ENCODE peak calls at places on chromosome 19, in six cellular contexts. One of them, this sample, is unnamed. For H3K4me1, the result is how much of the 10 kb centered on the place peaks cover.

GRCh38 chr19:48746738-48747575 is at the start of gene IZUMO1:
- DNase-seq in adrenal gland: peak
- DNase-seq in prostate gland: no peak
- DNase-seq in IMR-90: peak
- DNase-seq in esophagus muscularis mucosa: no peak
- DNase-seq in transverse colon: peak
- DNase-seq in this sample: peak

GRCh38 chr19:47310819-47311218 is 1.2 kb downstream of the C5AR1 start:
- DNase-seq in esophagus muscularis mucosa: no peak
- DNase-seq in adrenal gland: peak
- DNase-seq in prostate gland: no peak
- DNase-seq in transverse colon: no peak
- DNase-seq in IMR-90: peak
- DNase-seq in this sample: no peak

GRCh38 chr19:18168673-18169381 is 4.8 kb upstream of the IFI30 start:
- DNase-seq in IMR-90: no peak
- DNase-seq in transverse colon: no peak
- DNase-seq in prostate gland: no peak
- DNase-seq in adrenal gland: no peak
- DNase-seq in esophagus muscularis mucosa: no peak
- DNase-seq in this sample: no peak

GRCh38 chr19:49591731-49592485 is 926 bp downstream of the PRR12 start:
- DNase-seq in adrenal gland: peak
- DNase-seq in IMR-90: peak
- DNase-seq in esophagus muscularis mucosa: no peak
- DNase-seq in transverse colon: peak
- DNase-seq in prostate gland: no peak
- DNase-seq in this sample: no peak

GRCh38 chr19:7132054-7132453 is 62.6 kb downstream of the ZNF557 start:
- DNase-seq in esophagus muscularis mucosa: no peak
- DNase-seq in prostate gland: no peak
- DNase-seq in transverse colon: no peak
- DNase-seq in IMR-90: no peak
- DNase-seq in adrenal gland: no peak
- DNase-seq in this sample: no peak

GRCh38 chr19:53183146-53183545 is 10.0 kb downstream of the ZNF665 start:
- DNase-seq in transverse colon: no peak
- DNase-seq in prostate gland: no peak
- DNase-seq in adrenal gland: no peak
- DNase-seq in IMR-90: peak
- DNase-seq in esophagus muscularis mucosa: no peak
- DNase-seq in this sample: no peak

GRCh38 chr19:14090509-14091085 is at the start of gene SAMD1:
- DNase-seq in IMR-90: peak
- DNase-seq in transverse colon: peak
- DNase-seq in esophagus muscularis mucosa: peak
- DNase-seq in prostate gland: peak
- DNase-seq in adrenal gland: peak
- DNase-seq in this sample: peak

GRCh38 chr19:18939163-18939562 is 1.9 kb downstream of the HOMER3 start:
- DNase-seq in transverse colon: no peak
- DNase-seq in adrenal gland: no peak
- DNase-seq in IMR-90: no peak
- DNase-seq in esophagus muscularis mucosa: no peak
- DNase-seq in prostate gland: no peak
- DNase-seq in this sample: no peak

GRCh38 chr19:11018179-11018578 is 57.3 kb downstream of the SMARCA4 start:
- DNase-seq in IMR-90: no peak
- DNase-seq in prostate gland: peak
- DNase-seq in esophagus muscularis mucosa: no peak
- DNase-seq in transverse colon: peak
- DNase-seq in adrenal gland: no peak
- DNase-seq in this sample: no peak

GRCh38 chr19:15701757-15702589 is 25.9 kb upstream of the OR10H2 start:
- DNase-seq in esophagus muscularis mucosa: no peak
- DNase-seq in transverse colon: peak
- DNase-seq in prostate gland: no peak
- DNase-seq in adrenal gland: no peak
- DNase-seq in IMR-90: no peak
- DNase-seq in this sample: no peak

GRCh38 chr19:33302974-33303790 is 848 bp upstream of the CEBPA start:
- DNase-seq in transverse colon: peak
- DNase-seq in adrenal gland: peak
- DNase-seq in prostate gland: peak
- DNase-seq in esophagus muscularis mucosa: no peak
- DNase-seq in IMR-90: peak
- DNase-seq in this sample: no peak

GRCh38 chr19:41753936-41754529 is 1.3 kb upstream of the CEACAM6 start:
- DNase-seq in IMR-90: peak
- DNase-seq in prostate gland: peak
- DNase-seq in adrenal gland: peak
- DNase-seq in transverse colon: peak
- DNase-seq in esophagus muscularis mucosa: no peak
- DNase-seq in this sample: no peak

GRCh38 chr19:14473073-14473790 is 1.9 kb downstream of the PTGER1 start:
- DNase-seq in esophagus muscularis mucosa: no peak
- DNase-seq in adrenal gland: no peak
- DNase-seq in transverse colon: no peak
- DNase-seq in IMR-90: no peak
- DNase-seq in prostate gland: no peak
- DNase-seq in this sample: no peak

GRCh38 chr19:10270180-10270615 is 722 bp upstream of the ICAM1 start:
- DNase-seq in IMR-90: no peak
- DNase-seq in transverse colon: peak
- DNase-seq in prostate gland: no peak
- DNase-seq in adrenal gland: peak
- DNase-seq in esophagus muscularis mucosa: no peak
- DNase-seq in this sample: peak

GRCh38 chr19:41998246-41999020 is 4.4 kb upstream of the ATP1A3 start:
- DNase-seq in adrenal gland: no peak
- DNase-seq in transverse colon: peak
- DNase-seq in IMR-90: peak
- DNase-seq in prostate gland: no peak
- DNase-seq in esophagus muscularis mucosa: no peak
- DNase-seq in this sample: no peak

GRCh38 chr19:42282810-42283247 is 13.8 kb downstream of the CIC start:
- DNase-seq in adrenal gland: no peak
- DNase-seq in IMR-90: no peak
- DNase-seq in prostate gland: no peak
- DNase-seq in transverse colon: no peak
- DNase-seq in esophagus muscularis mucosa: no peak
- DNase-seq in this sample: no peak

GRCh38 chr19:18609717-18610051 is 3.0 kb upstream of the TMEM59L start:
- DNase-seq in prostate gland: no peak
- DNase-seq in esophagus muscularis mucosa: no peak
- DNase-seq in transverse colon: no peak
- DNase-seq in adrenal gland: no peak
- DNase-seq in IMR-90: no peak
- DNase-seq in this sample: no peak

DNA sequence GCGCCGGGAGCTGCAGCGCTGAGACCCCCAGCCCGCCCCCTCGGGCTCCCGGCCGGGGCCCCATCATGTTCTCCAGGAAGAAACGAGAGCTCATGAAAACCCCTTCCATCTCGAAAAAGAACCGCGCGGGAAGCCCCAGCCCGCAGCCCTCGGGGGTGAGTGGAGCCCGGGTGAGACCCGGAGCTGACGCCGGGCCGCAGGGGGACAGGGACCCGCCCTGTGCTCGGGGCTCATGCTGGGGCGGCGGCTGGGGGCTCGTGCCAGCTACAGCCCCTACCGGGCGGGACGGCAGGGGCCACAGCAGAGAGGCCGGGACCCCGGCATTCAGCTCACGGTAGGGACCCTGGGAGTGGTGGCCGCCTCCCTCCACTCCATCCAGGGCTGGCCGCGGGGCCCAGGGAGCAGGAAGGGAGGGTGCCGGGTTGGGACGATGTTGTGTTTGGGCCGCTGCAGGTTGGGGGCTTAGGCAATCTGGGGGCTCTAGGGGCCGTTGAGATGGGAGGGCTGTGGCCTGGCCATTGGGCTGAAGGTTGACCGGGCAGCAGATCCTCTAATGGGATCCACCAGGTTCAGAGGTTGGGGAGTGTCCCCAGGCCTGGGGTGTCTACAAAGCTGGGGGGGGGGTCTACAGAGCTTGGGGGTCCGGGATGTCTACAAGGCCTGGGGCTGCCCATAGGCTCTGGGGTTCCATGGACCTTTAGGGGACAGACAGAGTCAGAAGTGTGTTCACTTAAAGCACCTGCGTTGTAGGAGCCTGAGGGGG is 555 bp downstream of the ARHGAP45 start:
- DNase-seq in esophagus muscularis mucosa: no peak
- DNase-seq in IMR-90: no peak
- DNase-seq in transverse colon: peak
- DNase-seq in adrenal gland: no peak
- DNase-seq in prostate gland: no peak
- DNase-seq in this sample: no peak
- H3K4me1 ChIP-seq in esophagus muscularis mucosa: half or more
- H3K4me1 ChIP-seq in IMR-90: under half
- H3K4me1 ChIP-seq in transverse colon: half or more
- H3K4me1 ChIP-seq in adrenal gland: under half
- H3K4me1 ChIP-seq in prostate gland: under half
- H3K4me1 ChIP-seq in this sample: under half

GRCh38 chr19:30695171-30695875 is 323.1 kb downstream of the ZNF536 start:
- DNase-seq in adrenal gland: peak
- DNase-seq in transverse colon: no peak
- DNase-seq in IMR-90: no peak
- DNase-seq in prostate gland: no peak
- DNase-seq in esophagus muscularis mucosa: no peak
- DNase-seq in this sample: no peak
- TF ChIP-seq CTCF in adrenal gland: no peak
- TF ChIP-seq CTCF in transverse colon: no peak
- TF ChIP-seq CTCF in IMR-90: no peak
- TF ChIP-seq CTCF in prostate gland: no peak
- TF ChIP-seq CTCF in esophagus muscularis mucosa: no peak
- TF ChIP-seq CTCF in this sample: no peak

GRCh38 chr19:29578349-29578748 is 27.7 kb upstream of the POP4 start:
- DNase-seq in transverse colon: no peak
- DNase-seq in prostate gland: no peak
- DNase-seq in IMR-90: no peak
- DNase-seq in adrenal gland: no peak
- DNase-seq in esophagus muscularis mucosa: no peak
- DNase-seq in this sample: no peak
- TF ChIP-seq POLR2A in transverse colon: no peak
- TF ChIP-seq POLR2A in prostate gland: no peak
- TF ChIP-seq POLR2A in IMR-90: no peak
- TF ChIP-seq POLR2A in adrenal gland: no peak
- TF ChIP-seq POLR2A in esophagus muscularis mucosa: no peak
- TF ChIP-seq POLR2A in this sample: no peak

GRCh38 chr19:39399684-39400465 is 6.8 kb upstream of the ZFP36 start:
- DNase-seq in transverse colon: no peak
- DNase-seq in prostate gland: no peak
- DNase-seq in IMR-90: no peak
- DNase-seq in esophagus muscularis mucosa: no peak
- DNase-seq in adrenal gland: no peak
- DNase-seq in this sample: no peak

GRCh38 chr19:39400997-39401548 is 5.6 kb upstream of the ZFP36 start:
- DNase-seq in IMR-90: no peak
- DNase-seq in adrenal gland: no peak
- DNase-seq in prostate gland: no peak
- DNase-seq in esophagus muscularis mucosa: no peak
- DNase-seq in transverse colon: no peak
- DNase-seq in this sample: no peak

GRCh38 chr19:39401549-39402416 is 4.9 kb upstream of the ZFP36 start:
- DNase-seq in prostate gland: peak
- DNase-seq in IMR-90: peak
- DNase-seq in esophagus muscularis mucosa: no peak
- DNase-seq in adrenal gland: peak
- DNase-seq in transverse colon: peak
- DNase-seq in this sample: peak

GRCh38 chr19:39397360-39398296 is 6.5 kb downstream of the MED29 start:
- DNase-seq in IMR-90: peak
- DNase-seq in esophagus muscularis mucosa: peak
- DNase-seq in prostate gland: peak
- DNase-seq in adrenal gland: peak
- DNase-seq in transverse colon: peak
- DNase-seq in this sample: peak

DNA sequence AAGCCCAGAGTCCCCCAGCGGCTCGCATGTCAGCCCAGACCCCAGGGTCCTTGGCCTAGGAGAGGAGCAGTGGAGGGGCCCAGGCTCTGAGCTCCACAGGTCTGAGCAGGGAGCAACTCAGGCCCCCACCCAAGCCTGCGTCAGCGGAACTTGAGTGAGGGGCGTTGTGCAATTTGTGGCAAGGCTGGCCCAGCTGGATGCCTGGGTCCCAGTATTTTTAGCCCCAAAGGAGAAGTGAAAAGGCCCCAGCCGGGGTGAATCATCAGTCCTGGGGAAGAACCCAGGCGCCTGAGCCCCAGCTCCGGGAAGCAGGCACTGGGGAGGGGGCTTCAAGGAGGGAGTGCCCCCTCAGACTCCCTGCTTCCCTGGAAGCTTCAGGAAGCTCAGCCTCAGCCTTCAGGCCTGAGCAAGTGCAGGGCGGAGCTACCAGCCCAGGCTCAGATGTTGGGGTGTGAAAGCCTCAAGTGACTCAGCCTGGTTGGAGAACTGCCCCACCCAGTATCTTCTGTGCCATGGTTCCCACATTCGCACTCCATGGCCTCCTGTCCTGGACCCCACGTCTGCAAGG is 7.2 kb downstream of the MED29 start:
- DNase-seq in prostate gland: no peak
- DNase-seq in IMR-90: peak
- DNase-seq in esophagus muscularis mucosa: no peak
- DNase-seq in adrenal gland: peak
- DNase-seq in transverse colon: peak
- DNase-seq in this sample: peak
- H3K4me1 ChIP-seq in prostate gland: under half
- H3K4me1 ChIP-seq in IMR-90: under half
- H3K4me1 ChIP-seq in esophagus muscularis mucosa: half or more
- H3K4me1 ChIP-seq in adrenal gland: under half
- H3K4me1 ChIP-seq in transverse colon: half or more
- H3K4me1 ChIP-seq in this sample: under half

This sample was measured in gastrocnemius medialis.